ENCODE peak calls at places on chromosomes 16 and 17, in ten cellular contexts. L is neural crest cell; E is BE2C; B is glutamatergic neuron; C is fibroblast of the aortic adventitia; F is NCI-H69; G is activated CD4-positive, alpha-beta T cell treated with anti-CD3 and anti-CD28 coated beads, Interleukin-2, amount 10 ng/mL, durations not matched to agents 7 days and 5 days; W is mesendoderm; K is mammary epithelial cell; P is T47D. M is an unnamed sample.

GRCh38 chr17:27529230-27529796 is 73.1 kb downstream of the KSR1 start:
- DNase-seq in B (no peak), C (peak), P (no peak), G (no peak), E (no peak), K (no peak), F (peak), L (no peak), W (no peak), M (no peak)

GRCh38 chr17:13374203-13375143 is 227.3 kb downstream of the HS3ST3A1 start:
- DNase-seq in K (no peak), F (no peak), L (no peak), G (no peak), P (no peak), C (peak), B (no peak), W (no peak), E (no peak), M (no peak)

GRCh38 chr17:40529991-40530390 is 28.6 kb upstream of the TNS4 start:
- DNase-seq in P (no peak), L (no peak), K (peak), C (no peak), B (no peak), G (no peak), E (no peak), F (no peak), W (no peak), M (no peak)

GRCh38 chr16:8867483-8868271 is 1.1 kb downstream of the CARHSP1 start:
- DNase-seq in F (peak), K (no peak), E (peak), P (no peak), C (no peak), L (no peak), G (peak), B (peak), W (peak), M (no peak)

GRCh38 chr17:7750321-7750821 is 32.8 kb downstream of the DNAH2 start:
- DNase-seq in L (no peak), P (no peak), C (peak), W (no peak), G (no peak), F (no peak), B (no peak), E (no peak), K (peak), M (no peak)

GRCh38 chr16:12917653-12918052 is 16.3 kb downstream of the SHISA9 start:
- DNase-seq in G (no peak), C (no peak), K (no peak), B (no peak), E (no peak), W (peak), L (no peak), F (no peak), P (no peak), M (no peak)

GRCh38 chr16:71709231-71709781 is 15.2 kb downstream of the PHLPP2 start:
- DNase-seq in W (peak), B (no peak), K (peak), F (no peak), L (no peak), P (no peak), G (no peak), E (no peak), C (peak), M (no peak)

GRCh38 chr16:15708096-15708495 is 58.1 kb downstream of the NDE1 start:
- DNase-seq in F (no peak), E (no peak), B (no peak), W (no peak), P (no peak), L (no peak), G (no peak), C (no peak), K (no peak), M (no peak)

GRCh38 chr17:75313941-75314550 is 24.8 kb upstream of the SLC25A19 start:
- DNase-seq in E (no peak), L (no peak), K (no peak), B (no peak), C (peak), G (no peak), F (no peak), W (no peak), P (no peak), M (no peak)

GRCh38 chr16:30030011-30030685 is 923 bp downstream of the TLCD3B start:
- DNase-seq in B (peak), E (no peak), P (no peak), G (no peak), K (no peak), C (no peak), F (no peak), L (no peak), W (no peak), M (no peak)

GRCh38 chr17:34071891-34072420 is 183.1 kb upstream of the CCL2 start:
- DNase-seq in P (no peak), C (no peak), K (no peak), F (no peak), L (no peak), W (no peak), E (no peak), G (no peak), B (no peak), M (no peak)

GRCh38 chr17:82449136-82449882 is 1.2 kb downstream of the CYBC1 start:
- DNase-seq in P (no peak), G (peak), W (peak), B (no peak), F (peak), E (no peak), C (no peak), L (no peak), K (no peak), M (peak)

GRCh38 chr17:63519972-63520882 is 2.9 kb upstream of the KCNH6 start:
- DNase-seq in W (no peak), E (no peak), P (no peak), L (no peak), B (no peak), K (no peak), C (no peak), G (no peak), F (peak), M (no peak)